ENCODE peak calls at places on chromosomes 13 and 19, in six cellular contexts. One of them, this sample, is unnamed.

GRCh38 chr13:80828759-80829158 is 487.8 kb upstream of the SPRY2 start:
- DNase-seq in activated CD4-positive, alpha-beta T cell treated with anti-CD3 and anti-CD28 coated beads for 24 hours: no peak
- DNase-seq in activated gamma-delta T cell treated with anti-CD3 and anti-CD28 coated beads, Interleukin-2, amount 50 U/mL, for 16 hours: no peak
- DNase-seq in hippocampal formation: no peak
- DNase-seq in C1 segment of cervical spinal cord: no peak
- DNase-seq in right atrium auricular region: no peak
- DNase-seq in this sample: no peak

GRCh38 chr19:33231511-33231910 is 5.9 kb upstream of the SLC7A10 start:
- DNase-seq in hippocampal formation: no peak
- DNase-seq in C1 segment of cervical spinal cord: no peak
- DNase-seq in right atrium auricular region: no peak
- DNase-seq in activated gamma-delta T cell treated with anti-CD3 and anti-CD28 coated beads, Interleukin-2, amount 50 U/mL, for 16 hours: no peak
- DNase-seq in activated CD4-positive, alpha-beta T cell treated with anti-CD3 and anti-CD28 coated beads for 24 hours: no peak
- DNase-seq in this sample: no peak

GRCh38 chr13:78660130-78660857 is 1.3 kb upstream of the OBI1 start:
- DNase-seq in hippocampal formation: no peak
- DNase-seq in right atrium auricular region: no peak
- DNase-seq in activated gamma-delta T cell treated with anti-CD3 and anti-CD28 coated beads, Interleukin-2, amount 50 U/mL, for 16 hours: no peak
- DNase-seq in C1 segment of cervical spinal cord: peak; percentile 45
- DNase-seq in activated CD4-positive, alpha-beta T cell treated with anti-CD3 and anti-CD28 coated beads for 24 hours: no peak
- DNase-seq in this sample: no peak

GRCh38 chr13:31699650-31700049 is 39.7 kb upstream of the RXFP2 start:
- DNase-seq in right atrium auricular region: no peak
- DNase-seq in C1 segment of cervical spinal cord: no peak
- DNase-seq in activated gamma-delta T cell treated with anti-CD3 and anti-CD28 coated beads, Interleukin-2, amount 50 U/mL, for 16 hours: no peak
- DNase-seq in hippocampal formation: no peak
- DNase-seq in activated CD4-positive, alpha-beta T cell treated with anti-CD3 and anti-CD28 coated beads for 24 hours: no peak
- DNase-seq in this sample: no peak

GRCh38 chr19:15091918-15092753 is 10.1 kb downstream of the OR1I1 start:
- DNase-seq in C1 segment of cervical spinal cord: no peak
- DNase-seq in right atrium auricular region: no peak
- DNase-seq in hippocampal formation: no peak
- DNase-seq in activated CD4-positive, alpha-beta T cell treated with anti-CD3 and anti-CD28 coated beads for 24 hours: no peak
- DNase-seq in activated gamma-delta T cell treated with anti-CD3 and anti-CD28 coated beads, Interleukin-2, amount 50 U/mL, for 16 hours: peak; percentile 31
- DNase-seq in this sample: no peak

GRCh38 chr19:3942790-3943409 is 10.0 kb downstream of the NMRK2 start:
- DNase-seq in activated gamma-delta T cell treated with anti-CD3 and anti-CD28 coated beads, Interleukin-2, amount 50 U/mL, for 16 hours: no peak
- DNase-seq in activated CD4-positive, alpha-beta T cell treated with anti-CD3 and anti-CD28 coated beads for 24 hours: no peak
- DNase-seq in C1 segment of cervical spinal cord: peak; percentile 13
- DNase-seq in right atrium auricular region: no peak
- DNase-seq in hippocampal formation: no peak
- DNase-seq in this sample: no peak

GRCh38 chr13:98804336-98804855 is 51.9 kb upstream of the SLC15A1 start:
- DNase-seq in hippocampal formation: no peak
- DNase-seq in activated CD4-positive, alpha-beta T cell treated with anti-CD3 and anti-CD28 coated beads for 24 hours: no peak
- DNase-seq in right atrium auricular region: no peak
- DNase-seq in C1 segment of cervical spinal cord: no peak
- DNase-seq in activated gamma-delta T cell treated with anti-CD3 and anti-CD28 coated beads, Interleukin-2, amount 50 U/mL, for 16 hours: no peak
- DNase-seq in this sample: no peak

GRCh38 chr19:46480409-46480808 is 9.0 kb upstream of the PNMA8A start:
- DNase-seq in right atrium auricular region: no peak
- DNase-seq in activated CD4-positive, alpha-beta T cell treated with anti-CD3 and anti-CD28 coated beads for 24 hours: no peak
- DNase-seq in C1 segment of cervical spinal cord: no peak
- DNase-seq in activated gamma-delta T cell treated with anti-CD3 and anti-CD28 coated beads, Interleukin-2, amount 50 U/mL, for 16 hours: no peak
- DNase-seq in hippocampal formation: no peak
- DNase-seq in this sample: no peak

GRCh38 chr13:48131481-48131992 is 36.6 kb upstream of the MED4 start:
- DNase-seq in C1 segment of cervical spinal cord: peak; percentile 42
- DNase-seq in hippocampal formation: no peak
- DNase-seq in right atrium auricular region: no peak
- DNase-seq in activated gamma-delta T cell treated with anti-CD3 and anti-CD28 coated beads, Interleukin-2, amount 50 U/mL, for 16 hours: no peak
- DNase-seq in activated CD4-positive, alpha-beta T cell treated with anti-CD3 and anti-CD28 coated beads for 24 hours: no peak
- DNase-seq in this sample: no peak

GRCh38 chr19:16620018-16620417 is 8.0 kb downstream of the MED26 start:
- DNase-seq in hippocampal formation: no peak
- DNase-seq in activated gamma-delta T cell treated with anti-CD3 and anti-CD28 coated beads, Interleukin-2, amount 50 U/mL, for 16 hours: no peak
- DNase-seq in C1 segment of cervical spinal cord: no peak
- DNase-seq in activated CD4-positive, alpha-beta T cell treated with anti-CD3 and anti-CD28 coated beads for 24 hours: no peak
- DNase-seq in right atrium auricular region: no peak
- DNase-seq in this sample: no peak

GRCh38 chr13:46860734-46861133 is 36.1 kb downstream of the HTR2A start:
- DNase-seq in hippocampal formation: no peak
- DNase-seq in activated gamma-delta T cell treated with anti-CD3 and anti-CD28 coated beads, Interleukin-2, amount 50 U/mL, for 16 hours: no peak
- DNase-seq in activated CD4-positive, alpha-beta T cell treated with anti-CD3 and anti-CD28 coated beads for 24 hours: no peak
- DNase-seq in C1 segment of cervical spinal cord: no peak
- DNase-seq in right atrium auricular region: no peak
- DNase-seq in this sample: no peak

GRCh38 chr19:342801-343421 is 1.7 kb downstream of the MIER2 start:
- DNase-seq in activated gamma-delta T cell treated with anti-CD3 and anti-CD28 coated beads, Interleukin-2, amount 50 U/mL, for 16 hours: no peak
- DNase-seq in right atrium auricular region: peak; percentile 87
- DNase-seq in hippocampal formation: no peak
- DNase-seq in C1 segment of cervical spinal cord: no peak
- DNase-seq in activated CD4-positive, alpha-beta T cell treated with anti-CD3 and anti-CD28 coated beads for 24 hours: no peak
- DNase-seq in this sample: peak; percentile 46

GRCh38 chr13:36212789-36213188 is 1.6 kb downstream of the SOHLH2 start:
- DNase-seq in activated gamma-delta T cell treated with anti-CD3 and anti-CD28 coated beads, Interleukin-2, amount 50 U/mL, for 16 hours: no peak
- DNase-seq in right atrium auricular region: no peak
- DNase-seq in C1 segment of cervical spinal cord: no peak
- DNase-seq in activated CD4-positive, alpha-beta T cell treated with anti-CD3 and anti-CD28 coated beads for 24 hours: no peak
- DNase-seq in hippocampal formation: no peak
- DNase-seq in this sample: no peak

GRCh38 chr19:55117063-55117635 is 288 bp downstream of the PPP1R12C start:
- DNase-seq in hippocampal formation: no peak
- DNase-seq in activated CD4-positive, alpha-beta T cell treated with anti-CD3 and anti-CD28 coated beads for 24 hours: no peak
- DNase-seq in C1 segment of cervical spinal cord: no peak
- DNase-seq in right atrium auricular region: no peak
- DNase-seq in activated gamma-delta T cell treated with anti-CD3 and anti-CD28 coated beads, Interleukin-2, amount 50 U/mL, for 16 hours: no peak
- DNase-seq in this sample: no peak

GRCh38 chr13:61045197-61045596 is 370.5 kb downstream of the PCDH20 start:
- DNase-seq in hippocampal formation: no peak
- DNase-seq in activated gamma-delta T cell treated with anti-CD3 and anti-CD28 coated beads, Interleukin-2, amount 50 U/mL, for 16 hours: no peak
- DNase-seq in C1 segment of cervical spinal cord: no peak
- DNase-seq in right atrium auricular region: no peak
- DNase-seq in activated CD4-positive, alpha-beta T cell treated with anti-CD3 and anti-CD28 coated beads for 24 hours: no peak
- DNase-seq in this sample: no peak